ENCODE peak calls at places on chromosomes 4 and X, in seven cellular contexts. A is breast epithelium; X is Peyer's patch; I is CD8-positive, alpha-beta T cell; D is esophagus squamous epithelium; L is colonic mucosa; N is astrocyte. U is an unnamed sample.

GRCh38 chrX:145563159-145563558 is 254.5 kb upstream of the SLITRK2 start:
- DNase-seq in A (no peak), X (no peak), I (no peak), D (no peak), L (no peak), N (no peak), U (no peak)

GRCh38 chrX:15619053-15619772 is 18.5 kb upstream of the ACE2 start:
- DNase-seq in A (peak; percentile 45), X (no peak), I (no peak), D (no peak), L (peak; percentile 23), N (peak; percentile 5), U (no peak)

GRCh38 chr4:109979932-109980717 is 67.4 kb downstream of the EGF start:
- DNase-seq in A (no peak), X (no peak), I (no peak), D (no peak), L (no peak), N (peak; percentile 82), U (no peak)

GRCh38 chrX:23331701-23332100 is 2.9 kb upstream of the PTCHD1 start:
- DNase-seq in A (no peak), X (no peak), I (no peak), D (no peak), L (no peak), N (no peak), U (no peak)

GRCh38 chrX:11196476-11196875 is 85.3 kb downstream of the HCCS start:
- DNase-seq in A (no peak), X (no peak), I (no peak), D (no peak), L (no peak), N (peak; percentile 1), U (no peak)

GRCh38 chrX:7086384-7086783 is 61.1 kb upstream of the STS start:
- DNase-seq in A (no peak), X (no peak), I (no peak), D (no peak), L (no peak), N (peak; percentile 23), U (no peak)

GRCh38 chrX:111052478-111052877 is 43.5 kb upstream of the PAK3 start:
- DNase-seq in A (no peak), X (no peak), I (no peak), D (no peak), L (no peak), N (peak; percentile 28), U (no peak)

GRCh38 chr4:76197971-76198410 is 15.6 kb downstream of the SCARB2 start:
- DNase-seq in A (peak; percentile 66), X (no peak), I (no peak), D (no peak), L (no peak), N (peak; percentile 84), U (no peak)

GRCh38 chr4:160034501-160034900 is 931.6 kb downstream of the RAPGEF2 start:
- DNase-seq in A (no peak), X (no peak), I (no peak), D (no peak), L (no peak), N (no peak), U (no peak)

GRCh38 chrX:48940404-48940955 is 16.9 kb downstream of the OTUD5 start:
- DNase-seq in A (no peak), X (no peak), I (no peak), D (no peak), L (no peak), N (no peak), U (no peak)

GRCh38 chrX:31551913-31552312 is 480.1 kb upstream of the FTHL17 start:
- DNase-seq in A (no peak), X (no peak), I (no peak), D (no peak), L (no peak), N (no peak), U (no peak)

GRCh38 chr4:124936427-124936826 is 223.9 kb upstream of the ANKRD50 start:
- DNase-seq in A (no peak), X (no peak), I (no peak), D (no peak), L (no peak), N (peak; percentile 75), U (peak; percentile 74)

GRCh38 chr4:158754385-158755180 is 14.2 kb upstream of the FNIP2 start:
- DNase-seq in A (no peak), X (no peak), I (no peak), D (no peak), L (no peak), N (peak; percentile 83), U (no peak)

GRCh38 chr4:153969542-153969941 is 180.7 kb upstream of the SFRP2 start:
- DNase-seq in A (no peak), X (no peak), I (no peak), D (no peak), L (no peak), N (no peak), U (no peak)

GRCh38 chr4:10729366-10729765 is 44.8 kb upstream of the CLNK start:
- DNase-seq in A (no peak), X (no peak), I (no peak), D (no peak), L (no peak), N (no peak), U (no peak)

GRCh38 chrX:95754411-95754810 is 930.2 kb upstream of the DIAPH2 start:
- DNase-seq in A (no peak), X (no peak), I (no peak), D (no peak), L (no peak), N (no peak), U (no peak)

GRCh38 chr4:185723619-185724150 is 88.3 kb downstream of the SORBS2 start:
- DNase-seq in A (no peak), X (no peak), I (no peak), D (no peak), L (no peak), N (no peak), U (no peak)

GRCh38 chr4:94420356-94420755 is 31.4 kb upstream of the PDLIM5 start:
- DNase-seq in A (no peak), X (no peak), I (no peak), D (no peak), L (no peak), N (no peak), U (no peak)

GRCh38 chr4:181078236-181078635 is 1165.0 kb upstream of the TENM3 start:
- DNase-seq in A (no peak), X (no peak), I (no peak), D (no peak), L (no peak), N (peak; percentile 53), U (no peak)

GRCh38 chrX:132218100-132218807 is 993 bp downstream of the RAP2C start:
- DNase-seq in A (peak; percentile 68), X (peak; percentile 85), I (peak; percentile 70), D (peak; percentile 18), L (peak; percentile 83), N (peak; percentile 77), U (peak; percentile 80)

GRCh38 chrX:57647020-57647419 is 33.0 kb downstream of the NLRP2B start:
- DNase-seq in A (no peak), X (no peak), I (no peak), D (no peak), L (no peak), N (no peak), U (no peak)

GRCh38 chr4:164700471-164700870 is 53.5 kb upstream of the SMIM31 start:
- DNase-seq in A (peak; percentile 41), X (no peak), I (no peak), D (no peak), L (peak; percentile 23), N (no peak), U (no peak)
- TF ChIP-seq CTCF in A (no peak), X (no peak), I (no peak), D (no peak), L (no peak), N (no peak), U (no peak)

GRCh38 chrX:120512627-120513026 is 43.5 kb upstream of the LAMP2 start:
- DNase-seq in A (no peak), X (no peak), I (no peak), D (no peak), L (peak; percentile 26), N (no peak), U (no peak)
- H3K4me1 ChIP-seq in A (no peaks in the 10 kb centered on the region), X (no peaks in the 10 kb centered on the region), I (no peaks in the 10 kb centered on the region), D (no peaks in the 10 kb centered on the region), L (no peaks in the 10 kb centered on the region), N (no peaks in the 10 kb centered on the region), U (no peaks in the 10 kb centered on the region)

DNA sequence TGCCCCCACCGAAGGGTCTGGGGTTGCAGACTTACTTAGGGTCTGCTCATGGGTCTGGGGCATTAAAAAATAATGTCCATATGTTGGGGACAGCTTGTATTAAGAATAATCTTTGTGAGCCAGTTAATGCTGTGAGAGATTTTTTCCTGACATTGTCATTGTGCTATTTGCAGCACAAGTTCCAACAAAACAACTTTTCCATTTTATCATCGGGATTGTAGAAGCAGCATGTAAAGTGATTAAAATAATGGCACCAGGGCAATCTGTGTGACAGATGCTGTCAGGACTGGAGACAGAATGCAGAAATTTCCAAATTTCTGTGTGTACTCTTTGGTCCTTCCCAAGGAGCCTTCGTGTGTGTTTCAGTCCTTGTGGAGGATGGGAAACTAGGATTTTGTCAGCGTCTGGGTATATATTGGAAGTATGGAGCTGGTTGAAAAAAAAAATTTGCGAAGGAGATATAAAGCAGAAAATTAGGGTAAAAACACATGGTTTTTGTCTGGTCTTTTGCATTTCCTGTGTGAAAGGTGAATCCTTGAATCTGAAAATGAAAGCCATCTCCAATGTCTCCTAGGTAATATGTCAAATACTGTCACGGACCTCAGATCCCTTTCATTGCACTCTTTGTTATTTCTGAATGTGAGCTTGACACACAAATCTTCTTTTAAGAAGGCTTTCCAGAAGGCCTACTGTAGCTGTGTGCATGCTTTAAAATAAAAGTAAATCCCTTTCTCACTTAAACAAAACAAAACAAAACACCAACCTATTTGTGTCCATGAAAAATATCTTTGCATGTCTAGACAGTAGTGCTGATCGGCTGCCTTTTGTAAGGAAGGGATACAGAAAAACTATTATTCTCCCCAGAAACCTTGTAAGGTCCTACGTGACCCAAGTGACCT is 101.3 kb upstream of the LIMCH1 start:
- DNase-seq in A (no peak), X (no peak), I (no peak), D (no peak), L (no peak), N (no peak), U (no peak)
- H3K4me3 ChIP-seq in A (no peak overlapping the region), X (no peak overlapping the region), I (no peak overlapping the region), D (no peak overlapping the region), L (no peak overlapping the region), N (no peak overlapping the region), U (no peak overlapping the region)

DNA sequence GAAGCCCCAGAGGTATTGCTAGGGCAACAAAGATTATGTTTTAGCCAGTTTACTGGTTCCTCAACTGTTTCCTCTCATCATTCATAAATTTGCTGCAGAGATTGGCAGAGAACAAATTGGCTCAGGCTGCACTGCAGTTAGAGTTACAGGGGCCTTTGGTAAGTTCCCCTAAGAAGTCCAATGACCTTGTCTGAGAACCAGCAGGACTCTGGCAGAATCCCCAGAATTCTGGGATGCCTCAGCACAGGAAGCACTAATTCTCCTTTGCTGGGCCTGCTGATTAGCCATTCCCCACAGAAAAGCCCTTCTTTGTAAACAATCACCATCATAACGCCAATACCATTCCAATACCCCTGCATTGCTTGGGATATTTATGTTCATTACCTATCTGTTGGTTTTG is 151.3 kb downstream of the USP46 start:
- DNase-seq in A (no peak), X (no peak), I (no peak), D (no peak), L (no peak), N (no peak), U (no peak)
- TF ChIP-seq CTCF in A (no peak), X (no peak), I (no peak), D (no peak), L (no peak), N (no peak), U (no peak)